ENCODE peak calls at places on chromosomes 1 and 21, in four cellular contexts. E is stomach, J is ovary, I is heart left ventricle. X is an unnamed sample. For H3K4me1, the result is how much of the 10 kb centered on the place peaks cover.

GRCh38 chr1:25809283-25809926 is 9.4 kb downstream of the SELENON start:
- DNase-seq in E (peak), J (no peak), I (no peak), X (no peak)

GRCh38 chr1:70034403-70034802 is 171.0 kb downstream of the LRRC40 start:
- DNase-seq in E (no peak), J (no peak), I (no peak), X (no peak)

GRCh38 chr1:87064309-87064708 is 149.9 kb downstream of the HS2ST1 start:
- DNase-seq in E (no peak), J (no peak), I (no peak), X (no peak)

GRCh38 chr1:224170748-224171478 is 12.1 kb upstream of the DEGS1 start:
- DNase-seq in E (peak), J (no peak), I (no peak), X (no peak)

GRCh38 chr1:112956503-112957132 is 622 bp upstream of the SLC16A1 start:
- DNase-seq in E (no peak), J (no peak), I (peak), X (no peak)

GRCh38 chr1:25523512-25523911 is 19.9 kb upstream of the LDLRAP1 start:
- DNase-seq in E (no peak), J (no peak), I (no peak), X (no peak)

GRCh38 chr1:161739865-161740566 is 9.6 kb upstream of the DUSP12 start:
- DNase-seq in E (no peak), J (no peak), I (no peak), X (no peak)

GRCh38 chr1:9850442-9851162 is 26.8 kb upstream of the CLSTN1 start:
- DNase-seq in E (no peak), J (no peak), I (no peak), X (no peak)

GRCh38 chr21:45465105-45465504 is 60.1 kb downstream of the COL18A1 start:
- DNase-seq in E (no peak), J (no peak), I (no peak), X (no peak)

GRCh38 chr1:106768501-106768900 is 288.0 kb upstream of the PRMT6 start:
- DNase-seq in E (no peak), J (no peak), I (no peak), X (no peak)

GRCh38 chr21:32334980-32335471 is 36.4 kb downstream of the MRAP start:
- DNase-seq in E (no peak), J (no peak), I (peak), X (no peak)

GRCh38 chr21:35382696-35383095 is 333.6 kb upstream of the RUNX1 start:
- DNase-seq in E (no peak), J (no peak), I (no peak), X (no peak)

GRCh38 chr1:207941664-207942063 is 30.7 kb upstream of the CD34 start:
- DNase-seq in E (peak), J (peak), I (peak), X (peak)

GRCh38 chr1:21251773-21252471 is 38.3 kb downstream of the ECE1 start:
- DNase-seq in E (peak), J (no peak), I (no peak), X (peak)

GRCh38 chr1:14945132-14946010 is 208.2 kb upstream of the TMEM51 start:
- DNase-seq in E (peak), J (peak), I (peak), X (peak)

GRCh38 chr1:56578963-56579875 is at the start of gene PLPP3:
- DNase-seq in E (peak), J (peak), I (peak), X (peak)

GRCh38 chr1:77534456-77534855 is 148.0 kb downstream of the ZZZ3 start:
- DNase-seq in E (no peak), J (no peak), I (no peak), X (no peak)

DNA sequence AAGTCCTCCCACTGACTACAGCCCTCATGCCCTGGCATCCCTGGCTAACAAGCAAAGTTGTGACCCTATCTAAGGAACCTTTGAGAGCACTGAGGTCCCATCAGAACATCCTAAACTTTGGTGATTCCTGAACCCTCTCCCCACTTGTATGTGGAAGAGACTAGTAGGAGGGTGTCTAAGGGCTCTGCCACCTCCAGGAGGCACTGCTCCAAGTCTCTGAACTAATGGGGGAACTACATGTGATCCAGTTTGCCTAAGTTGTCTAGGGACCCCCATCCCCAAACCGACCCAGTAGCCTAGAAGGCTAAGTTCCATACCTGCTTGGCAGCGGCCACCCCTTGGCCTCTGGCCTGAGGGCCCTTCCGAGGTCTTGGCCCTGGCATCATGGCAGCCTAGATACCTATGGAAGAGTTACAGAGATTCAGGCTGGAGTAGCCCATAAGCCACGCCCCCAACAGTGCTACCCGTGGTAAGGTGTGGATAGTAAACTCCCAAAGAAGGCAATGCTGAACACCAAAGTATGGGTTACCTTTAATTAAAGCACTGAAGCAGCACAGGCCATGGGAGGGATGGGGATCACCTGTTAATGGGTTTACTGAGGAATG is 1.7 kb downstream of the CC2D1B start:
- DNase-seq in E (no peak), J (peak), I (no peak), X (no peak)
- TF ChIP-seq CTCF in E (no peak), J (no peak), I (no peak), X (no peak)

GRCh38 chr1:27526569-27527222 is 36.7 kb upstream of the WASF2 start:
- DNase-seq in E (no peak), J (no peak), I (no peak), X (no peak)
- H3K4me1 ChIP-seq in E (half or more), J (under half), I (half or more), X (under half)

DNA sequence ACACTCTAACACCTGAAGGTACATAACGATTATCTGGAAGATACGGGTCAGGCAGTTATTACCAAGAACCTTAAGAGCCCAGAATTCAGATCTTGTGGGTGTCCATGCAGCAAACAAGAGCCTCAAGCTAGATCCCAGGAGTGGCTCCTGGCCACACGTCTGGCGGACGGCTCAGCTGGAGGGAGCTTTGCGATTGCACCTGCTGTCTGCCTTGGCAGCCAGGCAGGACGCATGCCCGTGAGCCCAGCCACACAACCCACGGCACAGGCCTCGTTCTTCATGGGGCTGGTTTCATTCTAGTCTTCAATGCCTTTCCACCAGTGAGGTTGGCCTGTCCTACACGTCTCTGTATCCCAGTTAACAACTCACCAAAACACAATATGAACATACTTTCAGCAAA is 5.7 kb downstream of the CCNL2 start:
- DNase-seq in E (no peak), J (no peak), I (no peak), X (no peak)
- TF ChIP-seq POLR2A in E (no peak), J (no peak), I (no peak), X (no peak)

GRCh38 chr1:211490821-211491415 is 1.0 kb downstream of the RD3 start:
- DNase-seq in E (no peak), J (no peak), I (no peak), X (no peak)
- TF ChIP-seq CTCF in E (no peak), J (no peak), I (no peak), X (no peak)

DNA sequence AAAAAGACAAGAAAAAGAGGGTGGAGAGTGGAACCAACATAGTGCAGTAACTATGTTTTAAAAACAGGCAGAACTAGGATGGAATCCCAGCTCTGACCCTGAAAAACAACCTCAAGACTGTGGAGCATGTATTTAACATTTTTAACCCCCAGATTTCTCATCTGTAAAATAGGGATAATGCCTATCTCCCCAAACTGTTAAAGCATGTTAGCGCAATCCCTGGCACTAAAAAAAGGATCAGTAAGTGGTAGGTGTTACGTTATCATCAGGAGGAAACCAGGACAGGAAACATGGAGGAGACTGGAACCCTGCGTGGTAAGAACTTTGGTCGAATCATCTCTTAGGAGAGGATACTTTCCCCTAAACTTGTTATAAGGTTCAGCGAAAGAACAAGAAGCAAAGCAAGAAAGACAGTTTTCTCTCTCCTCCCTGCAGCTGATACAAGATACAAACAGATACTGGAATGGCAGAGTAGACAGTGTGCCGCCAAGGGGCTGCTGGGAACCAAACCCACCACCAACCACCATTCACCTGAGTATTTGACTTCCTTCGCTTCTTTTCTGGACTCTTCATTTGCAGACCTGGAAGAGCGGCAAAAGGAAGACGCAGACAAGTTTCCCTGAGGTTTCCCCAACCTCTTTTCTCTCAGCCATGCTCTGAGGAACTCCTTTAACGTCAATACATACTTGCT is 991 bp downstream of the PYGO2 start:
- DNase-seq in E (no peak), J (no peak), I (no peak), X (no peak)
- H3K4me1 ChIP-seq in E (half or more), J (under half), I (under half), X (under half)

X was measured in uterus.